ENCODE peak calls at places on chromosomes 16 and 17, in four cellular contexts. One of them, this sample, is unnamed.

GRCh38 chr16:80981103-80981502 is 25.6 kb downstream of the CMC2 start:
- DNase-seq in Panc1: no peak
- DNase-seq in fibroblast of lung: no peak
- DNase-seq in heart left ventricle: no peak
- DNase-seq in this sample: no peak

GRCh38 chr17:45319239-45319703 is 2.5 kb upstream of the MAP3K14 start:
- DNase-seq in heart left ventricle: no peak
- DNase-seq in fibroblast of lung: peak; percentile 82
- DNase-seq in Panc1: peak; percentile 57
- DNase-seq in this sample: no peak

GRCh38 chr16:28326881-28327610 is 34.7 kb downstream of the SBK1 start:
- DNase-seq in Panc1: no peak
- DNase-seq in heart left ventricle: peak; percentile 83
- DNase-seq in fibroblast of lung: peak; percentile 36
- DNase-seq in this sample: no peak

GRCh38 chr16:70740919-70741778 is 55.3 kb upstream of the MTSS2 start:
- DNase-seq in heart left ventricle: no peak
- DNase-seq in fibroblast of lung: peak; percentile 55
- DNase-seq in Panc1: no peak
- DNase-seq in this sample: peak; percentile 88

GRCh38 chr17:42683407-42684031 is 1.2 kb downstream of the CNTNAP1 start:
- DNase-seq in Panc1: no peak
- DNase-seq in heart left ventricle: peak; percentile 76
- DNase-seq in fibroblast of lung: peak; percentile 69
- DNase-seq in this sample: no peak

GRCh38 chr16:84839054-84839453 is 19.3 kb downstream of the CRISPLD2 start:
- DNase-seq in fibroblast of lung: peak; percentile 80
- DNase-seq in Panc1: no peak
- DNase-seq in heart left ventricle: no peak
- DNase-seq in this sample: no peak

GRCh38 chr16:62022688-62023087 is 13.6 kb downstream of the CDH8 start:
- DNase-seq in heart left ventricle: no peak
- DNase-seq in fibroblast of lung: no peak
- DNase-seq in Panc1: no peak
- DNase-seq in this sample: no peak

GRCh38 chr17:44348234-44348987 is 3.3 kb downstream of the GRN start:
- DNase-seq in fibroblast of lung: peak; percentile 33
- DNase-seq in Panc1: no peak
- DNase-seq in heart left ventricle: peak; percentile 69
- DNase-seq in this sample: no peak

GRCh38 chr17:58527949-58528348 is 13.5 kb upstream of the MTMR4 start:
- DNase-seq in fibroblast of lung: peak; percentile 82
- DNase-seq in Panc1: no peak
- DNase-seq in heart left ventricle: no peak
- DNase-seq in this sample: no peak

GRCh38 chr17:77724876-77725615 is 233.5 kb upstream of the TNRC6C start:
- DNase-seq in heart left ventricle: no peak
- DNase-seq in Panc1: no peak
- DNase-seq in fibroblast of lung: no peak
- DNase-seq in this sample: no peak

GRCh38 chr16:12178251-12178990 is 201.9 kb downstream of the SNX29 start:
- DNase-seq in Panc1: no peak
- DNase-seq in heart left ventricle: no peak
- DNase-seq in fibroblast of lung: peak; percentile 89
- DNase-seq in this sample: no peak

GRCh38 chr17:14310101-14310500 is 9.2 kb downstream of the HS3ST3B1 start:
- DNase-seq in fibroblast of lung: no peak
- DNase-seq in heart left ventricle: no peak
- DNase-seq in Panc1: no peak
- DNase-seq in this sample: no peak

GRCh38 chr17:633133-633532 is 81.5 kb downstream of the VPS53 start:
- DNase-seq in heart left ventricle: no peak
- DNase-seq in fibroblast of lung: no peak
- DNase-seq in Panc1: no peak
- DNase-seq in this sample: no peak

GRCh38 chr17:57948555-57949420 is 6.4 kb downstream of the CUEDC1 start:
- DNase-seq in heart left ventricle: no peak
- DNase-seq in fibroblast of lung: peak; percentile 98
- DNase-seq in Panc1: no peak
- DNase-seq in this sample: peak; percentile 89

GRCh38 chr17:15462962-15463361 is 4.5 kb downstream of the CDRT4 start:
- DNase-seq in fibroblast of lung: peak; percentile 83
- DNase-seq in heart left ventricle: no peak
- DNase-seq in Panc1: no peak
- DNase-seq in this sample: no peak

GRCh38 chr17:32445497-32445896 is 1.2 kb downstream of the PSMD11 start:
- DNase-seq in fibroblast of lung: no peak
- DNase-seq in Panc1: no peak
- DNase-seq in heart left ventricle: no peak
- DNase-seq in this sample: no peak

GRCh38 chr16:84324439-84325262 is 30.0 kb downstream of the WFDC1 start:
- DNase-seq in fibroblast of lung: peak; percentile 23
- DNase-seq in heart left ventricle: no peak
- DNase-seq in Panc1: no peak
- DNase-seq in this sample: no peak

GRCh38 chr17:6439951-6440350 is 4.3 kb upstream of the PIMREG start:
- DNase-seq in fibroblast of lung: no peak
- DNase-seq in heart left ventricle: no peak
- DNase-seq in Panc1: no peak
- DNase-seq in this sample: no peak

GRCh38 chr17:41707803-41708669 is 4.1 kb upstream of the GAST start:
- DNase-seq in Panc1: no peak
- DNase-seq in fibroblast of lung: no peak
- DNase-seq in heart left ventricle: no peak
- DNase-seq in this sample: no peak

GRCh38 chr17:66398059-66398458 is 95.6 kb downstream of the PRKCA start:
- DNase-seq in Panc1: no peak
- DNase-seq in fibroblast of lung: no peak
- DNase-seq in heart left ventricle: no peak
- DNase-seq in this sample: no peak

GRCh38 chr17:44207319-44207718 is 7.6 kb upstream of the ATXN7L3 start:
- DNase-seq in Panc1: no peak
- DNase-seq in fibroblast of lung: no peak
- DNase-seq in heart left ventricle: peak; percentile 41
- DNase-seq in this sample: no peak

GRCh38 chr17:44794699-44795413 is 35.2 kb downstream of the GJC1 start:
- DNase-seq in fibroblast of lung: peak; percentile 96
- DNase-seq in Panc1: peak; percentile 92
- DNase-seq in heart left ventricle: no peak
- DNase-seq in this sample: peak; percentile 78

GRCh38 chr16:31409433-31409832 is 16.3 kb downstream of the ITGAD start:
- DNase-seq in Panc1: no peak
- DNase-seq in fibroblast of lung: peak; percentile 35
- DNase-seq in heart left ventricle: no peak
- DNase-seq in this sample: peak; percentile 24

GRCh38 chr16:3188925-3189825 is 1.2 kb downstream of the OR1F1 start:
- DNase-seq in fibroblast of lung: peak; percentile 71
- DNase-seq in Panc1: peak; percentile 78
- DNase-seq in heart left ventricle: no peak
- DNase-seq in this sample: no peak

GRCh38 chr17:8820311-8821010 is 21.3 kb upstream of the MFSD6L start:
- DNase-seq in Panc1: no peak
- DNase-seq in fibroblast of lung: peak; percentile 27
- DNase-seq in heart left ventricle: no peak
- DNase-seq in this sample: no peak

GRCh38 chr17:33124185-33124584 is 132.5 kb downstream of the SPACA3 start:
- DNase-seq in Panc1: no peak
- DNase-seq in heart left ventricle: no peak
- DNase-seq in fibroblast of lung: no peak
- DNase-seq in this sample: no peak

GRCh38 chr17:74153821-74154430 is 49.6 kb upstream of the RPL38 start:
- DNase-seq in heart left ventricle: no peak
- DNase-seq in fibroblast of lung: no peak
- DNase-seq in Panc1: no peak
- DNase-seq in this sample: no peak

GRCh38 chr17:65371702-65372101 is 189.7 kb downstream of the AXIN2 start:
- DNase-seq in heart left ventricle: no peak
- DNase-seq in Panc1: no peak
- DNase-seq in fibroblast of lung: no peak
- DNase-seq in this sample: no peak

GRCh38 chr17:50972579-50972978 is 106.4 kb upstream of the TOB1 start:
- DNase-seq in Panc1: no peak
- DNase-seq in heart left ventricle: no peak
- DNase-seq in fibroblast of lung: no peak
- DNase-seq in this sample: no peak

GRCh38 chr17:14289162-14289561 is 11.7 kb upstream of the HS3ST3B1 start:
- DNase-seq in fibroblast of lung: no peak
- DNase-seq in heart left ventricle: no peak
- DNase-seq in Panc1: no peak
- DNase-seq in this sample: no peak

GRCh38 chr17:15920758-15921239 is 24.1 kb upstream of the ADORA2B start:
- DNase-seq in heart left ventricle: no peak
- DNase-seq in Panc1: peak; percentile 76
- DNase-seq in fibroblast of lung: peak; percentile 97
- DNase-seq in this sample: peak; percentile 95

GRCh38 chr17:14553847-14554246 is 253.0 kb downstream of the HS3ST3B1 start:
- DNase-seq in Panc1: no peak
- DNase-seq in heart left ventricle: no peak
- DNase-seq in fibroblast of lung: no peak
- DNase-seq in this sample: no peak

GRCh38 chr17:71423871-71424546 is 696.8 kb upstream of the SOX9 start:
- DNase-seq in Panc1: peak; percentile 94
- DNase-seq in fibroblast of lung: peak; percentile 88
- DNase-seq in heart left ventricle: no peak
- DNase-seq in this sample: no peak

GRCh38 chr16:84849751-84850150 is 30.0 kb downstream of the CRISPLD2 start:
- DNase-seq in fibroblast of lung: no peak
- DNase-seq in Panc1: no peak
- DNase-seq in heart left ventricle: peak; percentile 8
- DNase-seq in this sample: no peak

GRCh38 chr17:6079155-6079554 is 9.0 kb downstream of the WSCD1 start:
- DNase-seq in heart left ventricle: no peak
- DNase-seq in Panc1: no peak
- DNase-seq in fibroblast of lung: peak; percentile 33
- DNase-seq in this sample: no peak

GRCh38 chr16:17304124-17304813 is 166.5 kb downstream of the XYLT1 start:
- DNase-seq in Panc1: no peak
- DNase-seq in heart left ventricle: no peak
- DNase-seq in fibroblast of lung: no peak
- DNase-seq in this sample: no peak

GRCh38 chr16:25372716-25373115 is 115.1 kb upstream of the ZKSCAN2 start:
- DNase-seq in fibroblast of lung: no peak
- DNase-seq in Panc1: no peak
- DNase-seq in heart left ventricle: no peak
- DNase-seq in this sample: no peak
- TF ChIP-seq CTCF in fibroblast of lung: no peak
- TF ChIP-seq CTCF in Panc1: peak; percentile 18
- TF ChIP-seq CTCF in heart left ventricle: no peak
- TF ChIP-seq CTCF in this sample: no peak

GRCh38 chr16:72927199-72928088 is 120.5 kb downstream of the ZFHX3 start:
- DNase-seq in fibroblast of lung: peak; percentile 89
- DNase-seq in Panc1: no peak
- DNase-seq in heart left ventricle: no peak
- DNase-seq in this sample: no peak
- H3K4me3 ChIP-seq in fibroblast of lung: no peak overlapping the region
- H3K4me3 ChIP-seq in Panc1: no peak overlapping the region
- H3K4me3 ChIP-seq in heart left ventricle: no peak overlapping the region
- H3K4me3 ChIP-seq in this sample: no peak overlapping the region

DNA sequence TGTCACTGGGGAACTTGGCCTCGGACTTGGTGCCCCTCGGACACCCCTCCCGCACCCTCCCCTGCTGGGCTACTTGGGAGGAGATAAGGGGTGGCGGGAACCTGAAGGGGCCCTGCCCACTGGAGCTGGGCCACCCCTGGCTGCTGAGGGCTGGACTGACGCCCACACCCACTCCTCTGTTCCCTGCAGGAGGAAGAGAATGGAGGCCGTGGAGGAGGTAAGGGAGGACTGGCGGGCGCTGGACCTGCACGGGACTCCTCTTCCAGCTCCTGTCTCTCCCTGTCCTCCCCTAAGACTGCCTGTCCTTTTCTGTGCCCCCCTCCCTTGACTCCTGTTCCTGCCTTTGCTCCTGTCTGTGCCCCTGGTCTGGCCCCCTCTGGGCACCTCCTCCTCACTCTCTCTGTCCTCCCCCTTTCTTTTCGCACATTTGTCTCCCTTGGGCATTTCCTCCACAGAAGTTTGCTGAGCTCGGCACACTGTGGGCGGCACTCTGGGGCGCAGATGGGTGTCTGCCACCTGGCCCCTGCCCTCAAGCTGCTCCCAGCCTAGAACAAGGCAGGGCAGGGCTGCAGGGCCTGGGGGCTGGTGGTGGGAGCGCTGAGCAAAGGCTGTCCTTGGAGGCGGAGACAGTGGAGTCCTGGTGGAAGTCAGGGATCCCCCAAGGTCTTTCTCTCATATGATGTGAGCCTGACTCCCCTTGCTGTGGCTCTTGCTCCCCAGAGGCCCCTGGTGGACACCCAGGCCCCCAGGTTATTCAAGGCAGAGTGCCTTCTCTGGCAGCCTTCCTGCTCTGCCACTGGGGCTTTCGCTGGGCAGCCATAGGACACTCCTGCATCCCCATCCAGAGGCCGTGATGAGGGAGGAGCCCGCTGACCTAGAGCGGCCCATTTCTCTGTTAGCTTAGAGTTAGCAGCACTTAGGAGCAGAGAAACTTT is 32.7 kb downstream of the ARHGAP23 start:
- DNase-seq in Panc1: no peak
- DNase-seq in heart left ventricle: no peak
- DNase-seq in fibroblast of lung: no peak
- DNase-seq in this sample: no peak
- TF ChIP-seq CTCF in Panc1: no peak
- TF ChIP-seq CTCF in heart left ventricle: no peak
- TF ChIP-seq CTCF in fibroblast of lung: no peak
- TF ChIP-seq CTCF in this sample: no peak

DNA sequence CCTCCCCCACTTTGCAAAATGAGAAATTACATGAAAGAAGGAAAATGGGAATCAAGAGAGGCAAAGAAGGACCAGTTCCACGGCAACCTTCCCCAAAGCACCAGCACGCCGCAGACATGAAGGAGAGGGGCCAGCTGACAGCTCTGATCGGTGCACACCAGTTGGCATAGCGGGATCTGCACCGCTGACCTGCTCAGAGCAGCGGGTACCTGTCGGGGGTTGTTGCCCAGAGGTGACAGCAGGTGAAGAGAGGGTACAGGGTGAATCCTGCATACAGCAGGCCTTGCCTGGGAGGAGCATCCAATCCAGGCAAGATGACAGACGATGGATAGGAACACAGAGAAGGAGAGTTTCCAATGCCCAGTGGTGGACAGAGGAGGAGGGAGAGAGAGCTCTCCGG is 24.1 kb downstream of the CEP295NL start:
- DNase-seq in fibroblast of lung: no peak
- DNase-seq in Panc1: no peak
- DNase-seq in heart left ventricle: no peak
- DNase-seq in this sample: no peak
- H3K4me3 ChIP-seq in fibroblast of lung: peak overlapping the region; percentile 24
- H3K4me3 ChIP-seq in Panc1: no peak overlapping the region
- H3K4me3 ChIP-seq in heart left ventricle: no peak overlapping the region
- H3K4me3 ChIP-seq in this sample: peak overlapping the region; percentile 24

This sample was measured in HFF-Myc.